ENCODE peak calls at places on chromosomes 4 and X, in ten cellular contexts. One of them, this sample, is unnamed.

GRCh38 chr4:5791654-5792053 is 80.7 kb downstream of the EVC start:
- DNase-seq in AG04449: no peak
- DNase-seq in hepatocyte: no peak
- DNase-seq in epithelial cell of proximal tubule: no peak
- DNase-seq in adrenal gland: no peak
- DNase-seq in ovary: no peak
- DNase-seq in lung: no peak
- DNase-seq in kidney: peak; percentile 43
- DNase-seq in AG10803: no peak
- DNase-seq in IMR-90: no peak
- DNase-seq in this sample: no peak

GRCh38 chrX:109847257-109848187 is 114.5 kb upstream of the ACSL4 start:
- DNase-seq in AG04449: peak; percentile 80
- DNase-seq in hepatocyte: peak; percentile 35
- DNase-seq in epithelial cell of proximal tubule: peak; percentile 91
- DNase-seq in adrenal gland: peak; percentile 16
- DNase-seq in ovary: peak; percentile 13
- DNase-seq in lung: no peak
- DNase-seq in kidney: no peak
- DNase-seq in AG10803: peak; percentile 95
- DNase-seq in IMR-90: peak; percentile 90
- DNase-seq in this sample: no peak

GRCh38 chr4:11223261-11223660 is 205.4 kb downstream of the HS3ST1 start:
- DNase-seq in AG04449: no peak
- DNase-seq in hepatocyte: no peak
- DNase-seq in epithelial cell of proximal tubule: no peak
- DNase-seq in adrenal gland: no peak
- DNase-seq in ovary: no peak
- DNase-seq in lung: no peak
- DNase-seq in kidney: no peak
- DNase-seq in AG10803: no peak
- DNase-seq in IMR-90: no peak
- DNase-seq in this sample: no peak

GRCh38 chr4:95539056-95539455 is 9.7 kb downstream of the UNC5C start:
- DNase-seq in AG04449: no peak
- DNase-seq in hepatocyte: no peak
- DNase-seq in epithelial cell of proximal tubule: no peak
- DNase-seq in adrenal gland: no peak
- DNase-seq in ovary: no peak
- DNase-seq in lung: no peak
- DNase-seq in kidney: no peak
- DNase-seq in AG10803: no peak
- DNase-seq in IMR-90: no peak
- DNase-seq in this sample: no peak

GRCh38 chr4:90328558-90328957 is 201.4 kb downstream of the CCSER1 start:
- DNase-seq in AG04449: no peak
- DNase-seq in hepatocyte: peak; percentile 14
- DNase-seq in epithelial cell of proximal tubule: no peak
- DNase-seq in adrenal gland: peak; percentile 34
- DNase-seq in ovary: no peak
- DNase-seq in lung: no peak
- DNase-seq in kidney: no peak
- DNase-seq in AG10803: peak; percentile 0
- DNase-seq in IMR-90: peak; percentile 4
- DNase-seq in this sample: no peak

GRCh38 chr4:107275192-107275591 is 239.1 kb upstream of the DKK2 start:
- DNase-seq in AG04449: no peak
- DNase-seq in hepatocyte: no peak
- DNase-seq in epithelial cell of proximal tubule: no peak
- DNase-seq in adrenal gland: no peak
- DNase-seq in ovary: no peak
- DNase-seq in lung: no peak
- DNase-seq in kidney: no peak
- DNase-seq in AG10803: no peak
- DNase-seq in IMR-90: no peak
- DNase-seq in this sample: no peak

GRCh38 chr4:6506616-6507140 is 34.3 kb upstream of the PPP2R2C start:
- DNase-seq in AG04449: no peak
- DNase-seq in hepatocyte: no peak
- DNase-seq in epithelial cell of proximal tubule: no peak
- DNase-seq in adrenal gland: no peak
- DNase-seq in ovary: no peak
- DNase-seq in lung: no peak
- DNase-seq in kidney: no peak
- DNase-seq in AG10803: no peak
- DNase-seq in IMR-90: no peak
- DNase-seq in this sample: no peak

GRCh38 chr4:37890501-37891220 is at the start of gene TBC1D1:
- DNase-seq in AG04449: no peak
- DNase-seq in hepatocyte: peak; percentile 30
- DNase-seq in epithelial cell of proximal tubule: no peak
- DNase-seq in adrenal gland: peak; percentile 40
- DNase-seq in ovary: peak; percentile 43
- DNase-seq in lung: peak; percentile 64
- DNase-seq in kidney: peak; percentile 91
- DNase-seq in AG10803: no peak
- DNase-seq in IMR-90: no peak
- DNase-seq in this sample: peak; percentile 64

GRCh38 chr4:173415885-173416658 is 17.2 kb upstream of the SCRG1 start:
- DNase-seq in AG04449: no peak
- DNase-seq in hepatocyte: no peak
- DNase-seq in epithelial cell of proximal tubule: no peak
- DNase-seq in adrenal gland: peak; percentile 52
- DNase-seq in ovary: no peak
- DNase-seq in lung: peak; percentile 40
- DNase-seq in kidney: peak; percentile 71
- DNase-seq in AG10803: no peak
- DNase-seq in IMR-90: no peak
- DNase-seq in this sample: peak; percentile 66

GRCh38 chr4:89619230-89619962 is 217.6 kb downstream of the SNCA start:
- DNase-seq in AG04449: no peak
- DNase-seq in hepatocyte: no peak
- DNase-seq in epithelial cell of proximal tubule: no peak
- DNase-seq in adrenal gland: no peak
- DNase-seq in ovary: no peak
- DNase-seq in lung: no peak
- DNase-seq in kidney: no peak
- DNase-seq in AG10803: no peak
- DNase-seq in IMR-90: no peak
- DNase-seq in this sample: no peak

GRCh38 chr4:77074961-77075855 is 581 bp downstream of the CCNI start:
- DNase-seq in AG04449: no peak
- DNase-seq in hepatocyte: peak; percentile 78
- DNase-seq in epithelial cell of proximal tubule: no peak
- DNase-seq in adrenal gland: peak; percentile 88
- DNase-seq in ovary: peak; percentile 66
- DNase-seq in lung: peak; percentile 80
- DNase-seq in kidney: peak; percentile 94
- DNase-seq in AG10803: peak; percentile 69
- DNase-seq in IMR-90: peak; percentile 65
- DNase-seq in this sample: peak; percentile 46

GRCh38 chr4:20416800-20417199 is 165.1 kb downstream of the SLIT2 start:
- DNase-seq in AG04449: no peak
- DNase-seq in hepatocyte: no peak
- DNase-seq in epithelial cell of proximal tubule: no peak
- DNase-seq in adrenal gland: no peak
- DNase-seq in ovary: no peak
- DNase-seq in lung: no peak
- DNase-seq in kidney: no peak
- DNase-seq in AG10803: no peak
- DNase-seq in IMR-90: no peak
- DNase-seq in this sample: no peak

GRCh38 chr4:138978600-138978999 is 37.0 kb upstream of the NOCT start:
- DNase-seq in AG04449: no peak
- DNase-seq in hepatocyte: no peak
- DNase-seq in epithelial cell of proximal tubule: no peak
- DNase-seq in adrenal gland: no peak
- DNase-seq in ovary: no peak
- DNase-seq in lung: no peak
- DNase-seq in kidney: no peak
- DNase-seq in AG10803: no peak
- DNase-seq in IMR-90: no peak
- DNase-seq in this sample: no peak

GRCh38 chr4:105714071-105714521 is 5.5 kb downstream of the GSTCD start:
- DNase-seq in AG04449: no peak
- DNase-seq in hepatocyte: no peak
- DNase-seq in epithelial cell of proximal tubule: no peak
- DNase-seq in adrenal gland: no peak
- DNase-seq in ovary: no peak
- DNase-seq in lung: no peak
- DNase-seq in kidney: no peak
- DNase-seq in AG10803: no peak
- DNase-seq in IMR-90: no peak
- DNase-seq in this sample: no peak

GRCh38 chr4:132227349-132228165 is 921.5 kb upstream of the PCDH10 start:
- DNase-seq in AG04449: no peak
- DNase-seq in hepatocyte: peak; percentile 90
- DNase-seq in epithelial cell of proximal tubule: no peak
- DNase-seq in adrenal gland: peak; percentile 31
- DNase-seq in ovary: no peak
- DNase-seq in lung: peak; percentile 31
- DNase-seq in kidney: no peak
- DNase-seq in AG10803: peak; percentile 3
- DNase-seq in IMR-90: peak; percentile 2
- DNase-seq in this sample: no peak

GRCh38 chrX:23764585-23764984 is 18.4 kb upstream of the SAT1 start:
- DNase-seq in AG04449: no peak
- DNase-seq in hepatocyte: no peak
- DNase-seq in epithelial cell of proximal tubule: no peak
- DNase-seq in adrenal gland: no peak
- DNase-seq in ovary: no peak
- DNase-seq in lung: no peak
- DNase-seq in kidney: no peak
- DNase-seq in AG10803: no peak
- DNase-seq in IMR-90: no peak
- DNase-seq in this sample: no peak

DNA sequence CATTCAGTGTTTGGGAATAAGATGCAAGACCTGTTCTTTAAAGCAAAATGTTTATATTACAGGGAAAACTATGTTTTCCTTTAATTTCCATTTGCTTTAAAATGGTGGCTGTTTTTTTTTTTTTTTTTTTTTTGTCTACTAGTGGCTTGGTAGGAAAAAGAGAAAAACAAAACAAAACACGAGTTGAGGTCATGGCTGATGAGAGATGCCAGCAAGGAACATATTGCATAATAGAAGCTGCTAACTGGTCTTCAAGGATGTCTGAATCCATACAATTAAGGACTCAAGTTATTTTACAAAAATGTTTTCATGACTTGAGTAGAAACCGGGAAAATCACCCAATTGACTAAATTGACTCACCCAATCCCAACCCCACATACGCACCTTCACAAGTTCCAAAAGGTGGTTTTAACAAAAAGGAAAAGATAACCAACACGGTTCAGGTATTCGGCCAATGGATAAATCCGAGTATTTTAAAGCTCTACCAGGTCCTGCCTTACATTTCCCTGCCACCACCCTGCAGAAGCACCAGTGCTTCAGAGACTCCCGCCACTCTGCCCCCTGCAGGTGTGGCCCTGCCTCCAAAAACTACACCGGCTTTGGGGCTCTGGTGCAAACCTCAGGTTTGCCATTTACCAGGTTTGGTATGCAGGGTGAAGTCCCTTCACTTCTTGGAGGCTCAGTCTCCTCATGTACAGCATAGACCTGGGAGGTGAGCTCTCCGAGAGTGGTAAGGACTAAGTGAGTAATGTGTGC is 27.1 kb downstream of the PIR start:
- DNase-seq in AG04449: no peak
- DNase-seq in hepatocyte: no peak
- DNase-seq in epithelial cell of proximal tubule: no peak
- DNase-seq in adrenal gland: no peak
- DNase-seq in ovary: no peak
- DNase-seq in lung: no peak
- DNase-seq in kidney: no peak
- DNase-seq in AG10803: peak; percentile 42
- DNase-seq in IMR-90: peak; percentile 7
- DNase-seq in this sample: no peak
- TF ChIP-seq CTCF in AG04449: no peak
- TF ChIP-seq CTCF in hepatocyte: no peak
- TF ChIP-seq CTCF in epithelial cell of proximal tubule: peak; percentile 13
- TF ChIP-seq CTCF in adrenal gland: no peak
- TF ChIP-seq CTCF in ovary: no peak
- TF ChIP-seq CTCF in lung: no peak
- TF ChIP-seq CTCF in kidney: no peak
- TF ChIP-seq CTCF in AG10803: no peak
- TF ChIP-seq CTCF in IMR-90: no peak
- TF ChIP-seq CTCF in this sample: no peak

DNA sequence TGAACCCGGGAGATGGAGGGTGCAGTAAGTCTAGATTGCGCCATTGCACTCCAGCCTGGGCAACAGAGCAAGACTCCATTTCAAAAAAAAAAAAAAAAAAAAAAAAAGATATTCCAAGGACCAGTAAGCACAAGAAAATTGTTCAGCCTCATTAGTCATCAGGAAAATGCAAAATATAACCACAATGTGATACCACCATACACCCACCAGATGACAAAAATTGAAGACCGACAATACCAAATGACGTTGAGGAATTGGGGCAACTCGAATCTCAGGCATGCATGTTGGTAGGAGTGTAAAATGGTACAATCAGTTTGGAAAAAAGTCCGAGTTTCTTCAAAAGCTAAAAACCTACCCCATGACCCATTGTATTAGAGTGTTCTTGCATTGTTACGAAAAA is 130.2 kb upstream of the FAM9B start:
- DNase-seq in AG04449: no peak
- DNase-seq in hepatocyte: no peak
- DNase-seq in epithelial cell of proximal tubule: no peak
- DNase-seq in adrenal gland: no peak
- DNase-seq in ovary: no peak
- DNase-seq in lung: no peak
- DNase-seq in kidney: no peak
- DNase-seq in AG10803: peak; percentile 20
- DNase-seq in IMR-90: peak; percentile 18
- DNase-seq in this sample: no peak
- H3K4me3 ChIP-seq in AG04449: no peak overlapping the region
- H3K4me3 ChIP-seq in hepatocyte: no peak overlapping the region
- H3K4me3 ChIP-seq in epithelial cell of proximal tubule: no peak overlapping the region
- H3K4me3 ChIP-seq in adrenal gland: no peak overlapping the region
- H3K4me3 ChIP-seq in ovary: no peak overlapping the region
- H3K4me3 ChIP-seq in lung: no peak overlapping the region
- H3K4me3 ChIP-seq in kidney: no peak overlapping the region
- H3K4me3 ChIP-seq in AG10803: no peak overlapping the region
- H3K4me3 ChIP-seq in IMR-90: no peak overlapping the region
- H3K4me3 ChIP-seq in this sample: no peak overlapping the region

GRCh38 chr4:129218355-129218754 is 122.4 kb downstream of the C4orf33 start:
- DNase-seq in AG04449: no peak
- DNase-seq in hepatocyte: peak; percentile 22
- DNase-seq in epithelial cell of proximal tubule: peak; percentile 39
- DNase-seq in adrenal gland: peak; percentile 2
- DNase-seq in ovary: no peak
- DNase-seq in lung: no peak
- DNase-seq in kidney: no peak
- DNase-seq in AG10803: no peak
- DNase-seq in IMR-90: no peak
- DNase-seq in this sample: no peak
- TF ChIP-seq CTCF in AG04449: no peak
- TF ChIP-seq CTCF in hepatocyte: peak; percentile 49
- TF ChIP-seq CTCF in epithelial cell of proximal tubule: peak; percentile 76
- TF ChIP-seq CTCF in adrenal gland: no peak
- TF ChIP-seq CTCF in ovary: no peak
- TF ChIP-seq CTCF in lung: no peak
- TF ChIP-seq CTCF in kidney: peak; percentile 56
- TF ChIP-seq CTCF in AG10803: peak; percentile 2
- TF ChIP-seq CTCF in IMR-90: no peak
- TF ChIP-seq CTCF in this sample: peak; percentile 61

GRCh38 chr4:147056951-147057630 is 111.4 kb upstream of the TTC29 start:
- DNase-seq in AG04449: no peak
- DNase-seq in hepatocyte: no peak
- DNase-seq in epithelial cell of proximal tubule: peak; percentile 22
- DNase-seq in adrenal gland: no peak
- DNase-seq in ovary: no peak
- DNase-seq in lung: no peak
- DNase-seq in kidney: no peak
- DNase-seq in AG10803: peak; percentile 43
- DNase-seq in IMR-90: peak; percentile 14
- DNase-seq in this sample: no peak
- H3K4me3 ChIP-seq in AG04449: peak overlapping the region; percentile 29
- H3K4me3 ChIP-seq in hepatocyte: peak overlapping the region; percentile 23
- H3K4me3 ChIP-seq in epithelial cell of proximal tubule: peak overlapping the region; percentile 29
- H3K4me3 ChIP-seq in adrenal gland: no peak overlapping the region
- H3K4me3 ChIP-seq in ovary: peak overlapping the region; percentile 32
- H3K4me3 ChIP-seq in lung: no peak overlapping the region
- H3K4me3 ChIP-seq in kidney: peak overlapping the region; percentile 65
- H3K4me3 ChIP-seq in AG10803: peak overlapping the region; percentile 44
- H3K4me3 ChIP-seq in IMR-90: peak overlapping the region; percentile 48
- H3K4me3 ChIP-seq in this sample: peak overlapping the region; percentile 33